ENCODE peak calls at places on chromosome 20, in nine cellular contexts. One of them, this sample, is unnamed.

GRCh38 chr20:46468508-46468907 is 44.9 kb downstream of the ZNF334 start:
- DNase-seq in ovary: no peak
- DNase-seq in endothelial cell of umbilical vein: no peak
- DNase-seq in IMR-90: no peak
- DNase-seq in tibial nerve: no peak
- DNase-seq in stomach: no peak
- DNase-seq in heart left ventricle: no peak
- DNase-seq in sigmoid colon: no peak
- DNase-seq in A549: no peak
- DNase-seq in this sample: no peak

GRCh38 chr20:18999076-18999475 is 185.5 kb downstream of the SCP2D1 start:
- DNase-seq in stomach: no peak
- DNase-seq in tibial nerve: no peak
- DNase-seq in sigmoid colon: no peak
- DNase-seq in ovary: no peak
- DNase-seq in endothelial cell of umbilical vein: no peak
- DNase-seq in heart left ventricle: no peak
- DNase-seq in IMR-90: no peak
- DNase-seq in A549: no peak
- DNase-seq in this sample: no peak

GRCh38 chr20:58225490-58226200 is 2.8 kb downstream of the ANKRD60 start:
- DNase-seq in ovary: no peak
- DNase-seq in IMR-90: no peak
- DNase-seq in endothelial cell of umbilical vein: no peak
- DNase-seq in tibial nerve: no peak
- DNase-seq in heart left ventricle: no peak
- DNase-seq in stomach: no peak
- DNase-seq in A549: no peak
- DNase-seq in sigmoid colon: peak; percentile 30
- DNase-seq in this sample: no peak

GRCh38 chr20:3592931-3593330 is 70.3 kb downstream of the GFRA4 start:
- DNase-seq in tibial nerve: no peak
- DNase-seq in IMR-90: no peak
- DNase-seq in A549: no peak
- DNase-seq in heart left ventricle: no peak
- DNase-seq in sigmoid colon: no peak
- DNase-seq in ovary: no peak
- DNase-seq in endothelial cell of umbilical vein: no peak
- DNase-seq in stomach: no peak
- DNase-seq in this sample: no peak

GRCh38 chr20:46070215-46070910 is 19.4 kb downstream of the NCOA5 start:
- DNase-seq in heart left ventricle: no peak
- DNase-seq in IMR-90: peak; percentile 86
- DNase-seq in A549: no peak
- DNase-seq in endothelial cell of umbilical vein: no peak
- DNase-seq in stomach: no peak
- DNase-seq in sigmoid colon: no peak
- DNase-seq in tibial nerve: no peak
- DNase-seq in ovary: no peak
- DNase-seq in this sample: no peak

GRCh38 chr20:61560361-61560853 is 308.3 kb downstream of the CDH4 start:
- DNase-seq in sigmoid colon: no peak
- DNase-seq in heart left ventricle: peak; percentile 33
- DNase-seq in stomach: no peak
- DNase-seq in IMR-90: peak; percentile 42
- DNase-seq in endothelial cell of umbilical vein: no peak
- DNase-seq in tibial nerve: no peak
- DNase-seq in ovary: no peak
- DNase-seq in A549: peak; percentile 42
- DNase-seq in this sample: no peak

GRCh38 chr20:58202039-58202438 is 26.4 kb downstream of the ANKRD60 start:
- DNase-seq in heart left ventricle: no peak
- DNase-seq in stomach: no peak
- DNase-seq in tibial nerve: no peak
- DNase-seq in IMR-90: no peak
- DNase-seq in ovary: no peak
- DNase-seq in sigmoid colon: no peak
- DNase-seq in A549: no peak
- DNase-seq in endothelial cell of umbilical vein: no peak
- DNase-seq in this sample: no peak

GRCh38 chr20:57619053-57619831 is 984 bp downstream of the ZBP1 start:
- DNase-seq in ovary: no peak
- DNase-seq in IMR-90: no peak
- DNase-seq in heart left ventricle: peak; percentile 65
- DNase-seq in tibial nerve: no peak
- DNase-seq in sigmoid colon: no peak
- DNase-seq in A549: no peak
- DNase-seq in stomach: peak; percentile 60
- DNase-seq in endothelial cell of umbilical vein: no peak
- DNase-seq in this sample: no peak

GRCh38 chr20:23132930-23133559 is 46.9 kb upstream of the CD93 start:
- DNase-seq in endothelial cell of umbilical vein: peak; percentile 87
- DNase-seq in stomach: no peak
- DNase-seq in ovary: no peak
- DNase-seq in A549: no peak
- DNase-seq in sigmoid colon: peak; percentile 61
- DNase-seq in IMR-90: no peak
- DNase-seq in heart left ventricle: peak; percentile 80
- DNase-seq in tibial nerve: no peak
- DNase-seq in this sample: peak; percentile 36

GRCh38 chr20:40673442-40673841 is 15.6 kb downstream of the MAFB start:
- DNase-seq in stomach: peak; percentile 46
- DNase-seq in sigmoid colon: no peak
- DNase-seq in tibial nerve: no peak
- DNase-seq in endothelial cell of umbilical vein: no peak
- DNase-seq in A549: no peak
- DNase-seq in IMR-90: no peak
- DNase-seq in ovary: no peak
- DNase-seq in heart left ventricle: no peak
- DNase-seq in this sample: no peak

GRCh38 chr20:5364136-5364821 is 47.5 kb upstream of the PROKR2 start:
- DNase-seq in ovary: no peak
- DNase-seq in tibial nerve: no peak
- DNase-seq in IMR-90: no peak
- DNase-seq in sigmoid colon: no peak
- DNase-seq in heart left ventricle: no peak
- DNase-seq in A549: peak; percentile 43
- DNase-seq in stomach: no peak
- DNase-seq in endothelial cell of umbilical vein: no peak
- DNase-seq in this sample: no peak

GRCh38 chr20:33679758-33680485 is 5.7 kb upstream of the NECAB3 start:
- DNase-seq in tibial nerve: no peak
- DNase-seq in ovary: no peak
- DNase-seq in stomach: no peak
- DNase-seq in sigmoid colon: no peak
- DNase-seq in endothelial cell of umbilical vein: no peak
- DNase-seq in IMR-90: no peak
- DNase-seq in heart left ventricle: no peak
- DNase-seq in A549: no peak
- DNase-seq in this sample: no peak

GRCh38 chr20:33681288-33681687 is 4.9 kb downstream of the E2F1 start:
- DNase-seq in sigmoid colon: no peak
- DNase-seq in ovary: no peak
- DNase-seq in heart left ventricle: no peak
- DNase-seq in stomach: no peak
- DNase-seq in A549: no peak
- DNase-seq in endothelial cell of umbilical vein: no peak
- DNase-seq in tibial nerve: no peak
- DNase-seq in IMR-90: no peak
- DNase-seq in this sample: no peak

GRCh38 chr20:33684533-33685327 is 1.5 kb downstream of the E2F1 start:
- DNase-seq in IMR-90: no peak
- DNase-seq in ovary: no peak
- DNase-seq in endothelial cell of umbilical vein: peak; percentile 49
- DNase-seq in sigmoid colon: no peak
- DNase-seq in tibial nerve: no peak
- DNase-seq in A549: no peak
- DNase-seq in heart left ventricle: no peak
- DNase-seq in stomach: no peak
- DNase-seq in this sample: no peak

GRCh38 chr20:33680681-33681080 is 5.5 kb downstream of the E2F1 start:
- DNase-seq in tibial nerve: no peak
- DNase-seq in endothelial cell of umbilical vein: no peak
- DNase-seq in ovary: no peak
- DNase-seq in sigmoid colon: no peak
- DNase-seq in stomach: no peak
- DNase-seq in A549: no peak
- DNase-seq in IMR-90: peak; percentile 31
- DNase-seq in heart left ventricle: no peak
- DNase-seq in this sample: no peak

DNA sequence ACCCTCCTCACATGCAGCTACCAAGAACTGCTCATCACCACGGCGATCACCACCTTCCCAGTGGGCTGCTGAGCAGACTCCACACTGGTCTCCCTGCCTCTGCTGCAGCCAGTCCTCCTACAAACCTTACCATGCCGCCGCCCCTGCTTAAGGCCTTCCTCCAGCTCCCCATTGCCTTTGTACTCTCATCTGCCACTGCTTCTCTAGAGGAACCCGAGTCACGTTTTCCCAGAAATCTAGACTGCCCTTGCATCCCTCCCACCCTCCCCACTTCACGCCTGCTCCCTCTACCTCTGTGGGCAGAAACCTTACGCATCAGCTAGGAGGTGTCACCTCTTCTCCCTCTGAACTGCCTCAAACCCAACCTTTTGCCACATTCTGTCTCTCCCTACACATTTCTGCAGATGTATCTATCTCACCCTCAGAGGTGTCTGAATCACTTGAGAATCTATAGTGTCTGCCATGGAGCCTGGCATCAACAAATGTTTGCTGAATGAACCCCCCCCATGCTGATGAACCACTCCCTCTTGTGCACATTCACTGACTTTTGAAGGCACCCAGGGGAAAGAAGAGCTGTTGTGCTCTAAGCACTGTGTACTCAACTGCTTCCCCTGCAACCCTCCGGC is 4.3 kb downstream of the E2F1 start:
- DNase-seq in tibial nerve: no peak
- DNase-seq in sigmoid colon: no peak
- DNase-seq in stomach: no peak
- DNase-seq in A549: no peak
- DNase-seq in endothelial cell of umbilical vein: no peak
- DNase-seq in IMR-90: no peak
- DNase-seq in heart left ventricle: no peak
- DNase-seq in ovary: no peak
- DNase-seq in this sample: no peak
- H3K4me1 ChIP-seq in tibial nerve: peaks cover 13% of the 10 kb centered on the region
- H3K4me1 ChIP-seq in sigmoid colon: peaks cover 17% of the 10 kb centered on the region
- H3K4me1 ChIP-seq in stomach: peaks cover 28% of the 10 kb centered on the region
- H3K4me1 ChIP-seq in A549: peaks cover 22% of the 10 kb centered on the region
- H3K4me1 ChIP-seq in endothelial cell of umbilical vein: peaks cover 18% of the 10 kb centered on the region
- H3K4me1 ChIP-seq in IMR-90: peaks cover 10% of the 10 kb centered on the region
- H3K4me1 ChIP-seq in heart left ventricle: peaks cover 15% of the 10 kb centered on the region
- H3K4me1 ChIP-seq in ovary: peaks cover 35% of the 10 kb centered on the region
- H3K4me1 ChIP-seq in this sample: peaks cover 24% of the 10 kb centered on the region

GRCh38 chr20:53609501-53610445 is 16.1 kb upstream of the ZNF217 start:
- DNase-seq in heart left ventricle: peak; percentile 42
- DNase-seq in ovary: no peak
- DNase-seq in IMR-90: peak; percentile 63
- DNase-seq in tibial nerve: no peak
- DNase-seq in stomach: peak; percentile 45
- DNase-seq in endothelial cell of umbilical vein: peak; percentile 55
- DNase-seq in A549: peak; percentile 88
- DNase-seq in sigmoid colon: peak; percentile 74
- DNase-seq in this sample: peak; percentile 87
- TF ChIP-seq POLR2A in heart left ventricle: no peak
- TF ChIP-seq POLR2A in ovary: no peak
- TF ChIP-seq POLR2A in IMR-90: no peak
- TF ChIP-seq POLR2A in tibial nerve: no peak
- TF ChIP-seq POLR2A in stomach: no peak
- TF ChIP-seq POLR2A in endothelial cell of umbilical vein: no peak
- TF ChIP-seq POLR2A in A549: no peak
- TF ChIP-seq POLR2A in sigmoid colon: no peak
- TF ChIP-seq POLR2A in this sample: no peak

GRCh38 chr20:50400705-50401045 is 109.5 kb upstream of the PTPN1 start:
- DNase-seq in A549: no peak
- DNase-seq in tibial nerve: no peak
- DNase-seq in sigmoid colon: no peak
- DNase-seq in ovary: no peak
- DNase-seq in IMR-90: no peak
- DNase-seq in heart left ventricle: no peak
- DNase-seq in endothelial cell of umbilical vein: no peak
- DNase-seq in stomach: no peak
- DNase-seq in this sample: no peak

GRCh38 chr20:50401587-50402343 is 108.4 kb upstream of the PTPN1 start:
- DNase-seq in ovary: no peak
- DNase-seq in IMR-90: no peak
- DNase-seq in endothelial cell of umbilical vein: no peak
- DNase-seq in A549: no peak
- DNase-seq in sigmoid colon: no peak
- DNase-seq in stomach: no peak
- DNase-seq in tibial nerve: no peak
- DNase-seq in heart left ventricle: no peak
- DNase-seq in this sample: no peak

GRCh38 chr20:50399003-50399916 is 110.9 kb upstream of the PTPN1 start:
- DNase-seq in heart left ventricle: peak; percentile 95
- DNase-seq in IMR-90: peak; percentile 51
- DNase-seq in ovary: peak; percentile 72
- DNase-seq in sigmoid colon: peak; percentile 92
- DNase-seq in A549: peak; percentile 31
- DNase-seq in endothelial cell of umbilical vein: no peak
- DNase-seq in tibial nerve: no peak
- DNase-seq in stomach: peak; percentile 51
- DNase-seq in this sample: no peak

GRCh38 chr20:50399917-50400704 is 110.1 kb upstream of the PTPN1 start:
- DNase-seq in stomach: peak; percentile 71
- DNase-seq in tibial nerve: no peak
- DNase-seq in A549: peak; percentile 74
- DNase-seq in sigmoid colon: no peak
- DNase-seq in ovary: no peak
- DNase-seq in heart left ventricle: no peak
- DNase-seq in IMR-90: peak; percentile 60
- DNase-seq in endothelial cell of umbilical vein: peak; percentile 30
- DNase-seq in this sample: no peak

DNA sequence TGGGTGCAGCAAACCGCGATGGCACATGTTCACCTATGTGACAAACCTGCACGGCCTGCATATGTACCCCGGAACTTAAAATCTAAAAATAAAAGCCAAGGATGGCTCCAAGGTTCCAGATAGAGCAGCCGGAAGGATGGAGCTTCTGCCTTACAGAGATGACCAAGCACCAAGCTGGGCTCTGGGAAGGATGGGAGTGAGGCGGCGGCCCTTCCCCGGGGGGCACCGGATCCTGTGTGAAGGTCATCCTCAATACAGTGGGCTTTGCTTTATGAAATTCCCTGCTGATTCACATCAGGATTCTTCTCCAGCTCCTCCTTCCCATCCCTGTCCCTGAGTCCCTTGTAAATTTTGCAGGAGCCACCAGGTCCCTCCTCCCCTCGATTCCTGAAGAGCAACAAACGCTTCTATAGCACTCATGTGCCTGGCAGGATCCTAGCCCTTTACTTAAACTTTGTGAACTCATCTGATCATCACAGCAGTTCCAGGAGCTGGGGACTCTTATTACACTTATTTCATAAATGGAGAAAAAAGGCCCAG is 109.1 kb upstream of the PTPN1 start:
- DNase-seq in tibial nerve: no peak
- DNase-seq in IMR-90: no peak
- DNase-seq in endothelial cell of umbilical vein: no peak
- DNase-seq in stomach: no peak
- DNase-seq in sigmoid colon: no peak
- DNase-seq in ovary: no peak
- DNase-seq in A549: no peak
- DNase-seq in heart left ventricle: no peak
- DNase-seq in this sample: no peak
- H3K4me1 ChIP-seq in tibial nerve: peaks cover 9% of the 10 kb centered on the region
- H3K4me1 ChIP-seq in IMR-90: peaks cover 24% of the 10 kb centered on the region
- H3K4me1 ChIP-seq in endothelial cell of umbilical vein: peaks cover 3% of the 10 kb centered on the region
- H3K4me1 ChIP-seq in stomach: peaks cover 57% of the 10 kb centered on the region
- H3K4me1 ChIP-seq in sigmoid colon: peaks cover 45% of the 10 kb centered on the region
- H3K4me1 ChIP-seq in ovary: peaks cover 8% of the 10 kb centered on the region
- H3K4me1 ChIP-seq in A549: peaks cover 46% of the 10 kb centered on the region
- H3K4me1 ChIP-seq in heart left ventricle: peaks cover 19% of the 10 kb centered on the region
- H3K4me1 ChIP-seq in this sample: no peaks in the 10 kb centered on the region

GRCh38 chr20:62641749-62642665 is at the start of gene SLCO4A1:
- DNase-seq in endothelial cell of umbilical vein: peak; percentile 56
- DNase-seq in A549: peak; percentile 64
- DNase-seq in heart left ventricle: peak; percentile 82
- DNase-seq in tibial nerve: peak; percentile 67
- DNase-seq in IMR-90: peak; percentile 44
- DNase-seq in ovary: peak; percentile 60
- DNase-seq in stomach: peak; percentile 90
- DNase-seq in sigmoid colon: peak; percentile 84
- DNase-seq in this sample: peak; percentile 90
- TF ChIP-seq POLR2A in endothelial cell of umbilical vein: no peak
- TF ChIP-seq POLR2A in A549: peak; percentile 45
- TF ChIP-seq POLR2A in heart left ventricle: no peak
- TF ChIP-seq POLR2A in tibial nerve: no peak
- TF ChIP-seq POLR2A in IMR-90: peak; percentile 49
- TF ChIP-seq POLR2A in ovary: peak; percentile 47
- TF ChIP-seq POLR2A in stomach: peak; percentile 7
- TF ChIP-seq POLR2A in sigmoid colon: peak; percentile 14
- TF ChIP-seq POLR2A in this sample: peak; percentile 80